ENCODE peak calls at places on chromosomes 11 and 22, in ten cellular contexts. T, F, B, C, Q, H, X, V, G and N are unnamed samples.

GRCh38 chr22:33130473-33130872 is 72.3 kb upstream of the SYN3 start:
- DNase-seq in T (no peak), F (no peak), B (no peak), C (no peak), Q (no peak), H (no peak), X (no peak), V (no peak), G (no peak), N (no peak)

GRCh38 chr22:27877501-27877900 is 41.6 kb downstream of the PITPNB start:
- DNase-seq in T (no peak), F (no peak), B (no peak), C (no peak), Q (no peak), H (no peak), X (no peak), V (no peak), G (no peak), N (no peak)

GRCh38 chr11:73312806-73313403 is 4.8 kb downstream of the ARHGEF17 start:
- DNase-seq in T (no peak), F (no peak), B (no peak), C (no peak), Q (no peak), H (no peak), X (no peak), V (peak; percentile 74), G (no peak), N (peak; percentile 17)

GRCh38 chr11:69418576-69419296 is 62.7 kb upstream of the LINC01488 start:
- DNase-seq in T (no peak), F (no peak), B (no peak), C (no peak), Q (no peak), H (no peak), X (no peak), V (peak; percentile 54), G (no peak), N (no peak)

GRCh38 chr22:36352775-36353507 is 34.8 kb downstream of the MYH9 start:
- DNase-seq in T (peak; percentile 94), F (peak; percentile 81), B (peak; percentile 69), C (no peak), Q (peak; percentile 93), H (no peak), X (no peak), V (no peak), G (peak; percentile 83), N (no peak)

GRCh38 chr11:17529814-17530162 is 14.4 kb downstream of the USH1C start:
- DNase-seq in T (no peak), F (no peak), B (no peak), C (no peak), Q (no peak), H (no peak), X (no peak), V (no peak), G (no peak), N (no peak)

GRCh38 chr22:26576026-26576680 is 13.8 kb downstream of the TPST2 start:
- DNase-seq in T (no peak), F (no peak), B (no peak), C (no peak), Q (no peak), H (no peak), X (no peak), V (no peak), G (no peak), N (no peak)

GRCh38 chr11:103659743-103660142 is 376.7 kb upstream of the DDI1 start:
- DNase-seq in T (no peak), F (no peak), B (no peak), C (no peak), Q (no peak), H (no peak), X (no peak), V (no peak), G (no peak), N (no peak)

GRCh38 chr11:104694259-104695070 is 203.8 kb downstream of the CASP12 start:
- DNase-seq in T (peak; percentile 11), F (no peak), B (no peak), C (no peak), Q (no peak), H (no peak), X (no peak), V (no peak), G (no peak), N (no peak)

GRCh38 chr11:67466962-67467771 is 1.9 kb downstream of the TMEM134 start:
- DNase-seq in T (no peak), F (no peak), B (no peak), C (no peak), Q (no peak), H (no peak), X (no peak), V (no peak), G (no peak), N (no peak)

GRCh38 chr11:66051766-66052663 is at the start of gene SF3B2:
- DNase-seq in T (peak; percentile 99), F (peak; percentile 91), B (peak; percentile 98), C (peak; percentile 98), Q (peak; percentile 100), H (peak; percentile 98), X (peak; percentile 96), V (peak; percentile 99), G (peak; percentile 96), N (peak; percentile 96)

GRCh38 chr11:66056541-66056940 is 4.4 kb downstream of the SF3B2 start:
- DNase-seq in T (no peak), F (no peak), B (no peak), C (no peak), Q (peak; percentile 31), H (no peak), X (no peak), V (peak; percentile 44), G (no peak), N (no peak)

GRCh38 chr11:66051371-66051765 is 796 bp upstream of the SF3B2 start:
- DNase-seq in T (no peak), F (no peak), B (no peak), C (no peak), Q (no peak), H (no peak), X (no peak), V (no peak), G (peak; percentile 30), N (no peak)

GRCh38 chr11:66052664-66052982 is 459 bp downstream of the SF3B2 start:
- DNase-seq in T (no peak), F (no peak), B (no peak), C (no peak), Q (no peak), H (no peak), X (no peak), V (no peak), G (no peak), N (no peak)

GRCh38 chr11:66055021-66055420 is 2.9 kb downstream of the SF3B2 start:
- DNase-seq in T (no peak), F (no peak), B (no peak), C (no peak), Q (peak; percentile 48), H (no peak), X (no peak), V (peak; percentile 63), G (no peak), N (no peak)
- TF ChIP-seq POLR2A in T (no peak), F (no peak), B (no peak), C (no peak), Q (no peak), H (no peak), X (no peak), V (no peak), G (no peak), N (no peak)

GRCh38 chr11:129023968-129024676 is 81.5 kb upstream of the TP53AIP1 start:
- DNase-seq in T (peak; percentile 87), F (no peak), B (peak; percentile 87), C (no peak), Q (no peak), H (peak; percentile 87), X (no peak), V (no peak), G (no peak), N (no peak)
- H3K27ac ChIP-seq in T (peak overlapping the region; percentile 70), F (no peak overlapping the region), B (peak overlapping the region; percentile 41), C (no peak overlapping the region), Q (no peak overlapping the region), H (peak overlapping the region; percentile 57), X (no peak overlapping the region), V (no peak overlapping the region), G (no peak overlapping the region), N (no peak overlapping the region)

DNA sequence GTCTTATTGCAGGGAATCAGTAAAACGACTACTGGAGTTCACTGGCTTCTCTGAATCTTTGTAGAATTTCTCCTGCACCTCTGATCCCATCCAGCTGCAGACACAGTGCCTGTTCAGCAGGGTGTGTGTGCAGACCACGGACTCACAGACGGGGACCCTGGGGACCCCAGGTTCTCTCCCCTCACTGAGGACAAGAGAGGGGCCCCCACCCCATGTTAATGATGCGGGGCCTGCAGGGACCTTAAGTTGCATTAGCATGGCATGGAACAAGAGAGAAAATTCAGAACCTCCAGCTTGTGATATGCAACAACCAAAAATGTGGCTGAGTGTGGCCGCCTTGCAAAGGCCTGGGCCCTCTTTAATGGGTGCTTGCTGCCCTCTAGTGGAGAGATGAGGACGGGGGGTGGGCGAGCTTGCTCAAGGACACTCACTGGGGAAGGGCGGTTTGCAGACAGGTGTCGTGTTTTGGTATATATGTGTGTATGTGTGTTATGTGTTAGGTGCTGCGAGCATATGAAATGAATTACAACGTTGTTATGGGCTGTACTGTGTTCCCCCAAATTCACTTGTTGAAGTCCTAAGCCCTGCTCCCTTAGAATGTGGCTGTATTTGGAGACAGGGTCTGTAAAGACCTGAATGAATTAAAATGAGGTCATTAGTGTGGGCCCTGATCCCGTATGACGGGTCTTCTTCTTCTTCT is 84.4 kb upstream of the SEPTIN5 start:
- DNase-seq in T (peak; percentile 80), F (peak; percentile 51), B (peak; percentile 75), C (no peak), Q (peak; percentile 71), H (peak; percentile 79), X (peak; percentile 84), V (peak; percentile 83), G (peak; percentile 77), N (peak; percentile 72)
- TF ChIP-seq POLR2A in T (no peak), F (no peak), B (no peak), C (no peak), Q (no peak), H (no peak), X (no peak), V (no peak), G (no peak), N (no peak)

DNA sequence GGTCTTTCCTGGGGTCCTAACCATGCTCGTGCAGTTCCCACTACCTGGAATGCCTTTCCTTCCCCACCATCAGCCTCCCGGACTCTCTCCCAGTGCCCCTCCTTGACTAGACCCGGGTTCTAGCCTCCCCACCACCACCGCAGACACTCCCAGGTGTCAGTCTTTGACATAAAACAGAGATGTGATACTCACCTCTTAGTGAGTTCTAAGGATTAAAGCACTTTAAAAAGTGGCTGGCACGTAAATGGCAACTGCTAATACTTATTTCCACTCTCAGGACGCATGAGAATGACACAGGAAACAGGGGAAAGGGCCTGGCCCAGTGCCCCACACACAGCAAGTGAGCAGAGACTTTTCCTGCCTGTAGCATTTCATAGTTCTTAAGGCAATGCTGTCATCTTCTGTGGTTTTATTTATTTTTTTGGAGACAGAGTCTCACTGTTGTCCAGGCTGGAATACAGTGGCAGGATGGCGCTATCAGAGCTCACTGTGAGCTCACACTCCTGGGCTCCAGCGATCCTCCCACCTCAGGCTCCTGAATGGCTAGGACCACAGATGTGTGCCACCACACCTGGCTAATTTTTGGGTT is 1.9 kb upstream of the SLC25A45 start:
- DNase-seq in T (peak; percentile 34), F (no peak), B (no peak), C (no peak), Q (no peak), H (no peak), X (no peak), V (no peak), G (no peak), N (no peak)
- H3K27ac ChIP-seq in T (peak overlapping the region; percentile 100), F (peak overlapping the region; percentile 99), B (peak overlapping the region; percentile 95), C (peak overlapping the region; percentile 98), Q (peak overlapping the region; percentile 97), H (peak overlapping the region; percentile 98), X (peak overlapping the region; percentile 93), V (peak overlapping the region; percentile 99), G (peak overlapping the region; percentile 88), N (peak overlapping the region; percentile 97)